ENCODE peak calls at places on chromosome 16, in nine cellular contexts. One of them, this sample, is unnamed.

GRCh38 chr16:70250748-70251650 is 741 bp downstream of the EXOSC6 start:
- DNase-seq in neural progenitor cell: peak; percentile 76
- DNase-seq in GM12878: no peak
- DNase-seq in fibroblast of lung: peak; percentile 43
- DNase-seq in CD8-positive, alpha-beta T cell: peak; percentile 24
- DNase-seq in uterus: no peak
- DNase-seq in CD4-positive, CD25-positive, alpha-beta regulatory T cell: no peak
- DNase-seq in PC-3: peak; percentile 23
- DNase-seq in CD8-positive, alpha-beta memory T cell: peak; percentile 31
- DNase-seq in this sample: peak; percentile 43

GRCh38 chr16:53945996-53946395 is 242.0 kb downstream of the FTO start:
- DNase-seq in neural progenitor cell: peak; percentile 65
- DNase-seq in GM12878: no peak
- DNase-seq in fibroblast of lung: peak; percentile 71
- DNase-seq in CD8-positive, alpha-beta T cell: no peak
- DNase-seq in uterus: no peak
- DNase-seq in CD4-positive, CD25-positive, alpha-beta regulatory T cell: no peak
- DNase-seq in PC-3: peak; percentile 55
- DNase-seq in CD8-positive, alpha-beta memory T cell: no peak
- DNase-seq in this sample: peak; percentile 36

GRCh38 chr16:785563-786535 is 2.3 kb downstream of the RPUSD1 start:
- DNase-seq in neural progenitor cell: peak; percentile 89
- DNase-seq in GM12878: no peak
- DNase-seq in fibroblast of lung: peak; percentile 41
- DNase-seq in CD8-positive, alpha-beta T cell: peak; percentile 84
- DNase-seq in uterus: peak; percentile 44
- DNase-seq in CD4-positive, CD25-positive, alpha-beta regulatory T cell: peak; percentile 69
- DNase-seq in PC-3: peak; percentile 48
- DNase-seq in CD8-positive, alpha-beta memory T cell: peak; percentile 67
- DNase-seq in this sample: peak; percentile 60

GRCh38 chr16:80323187-80323807 is 217.5 kb upstream of the DYNLRB2 start:
- DNase-seq in neural progenitor cell: peak; percentile 66
- DNase-seq in GM12878: no peak
- DNase-seq in fibroblast of lung: no peak
- DNase-seq in CD8-positive, alpha-beta T cell: no peak
- DNase-seq in uterus: no peak
- DNase-seq in CD4-positive, CD25-positive, alpha-beta regulatory T cell: no peak
- DNase-seq in PC-3: no peak
- DNase-seq in CD8-positive, alpha-beta memory T cell: no peak
- DNase-seq in this sample: no peak

GRCh38 chr16:11354733-11355574 is 9.7 kb downstream of the RMI2 start:
- DNase-seq in neural progenitor cell: no peak
- DNase-seq in GM12878: peak; percentile 79
- DNase-seq in fibroblast of lung: peak; percentile 94
- DNase-seq in CD8-positive, alpha-beta T cell: peak; percentile 79
- DNase-seq in uterus: no peak
- DNase-seq in CD4-positive, CD25-positive, alpha-beta regulatory T cell: peak; percentile 65
- DNase-seq in PC-3: no peak
- DNase-seq in CD8-positive, alpha-beta memory T cell: peak; percentile 55
- DNase-seq in this sample: peak; percentile 17

GRCh38 chr16:74868501-74868900 is 93.9 kb upstream of the FA2H start:
- DNase-seq in neural progenitor cell: peak; percentile 61
- DNase-seq in GM12878: no peak
- DNase-seq in fibroblast of lung: no peak
- DNase-seq in CD8-positive, alpha-beta T cell: no peak
- DNase-seq in uterus: no peak
- DNase-seq in CD4-positive, CD25-positive, alpha-beta regulatory T cell: peak; percentile 22
- DNase-seq in PC-3: peak; percentile 24
- DNase-seq in CD8-positive, alpha-beta memory T cell: no peak
- DNase-seq in this sample: peak; percentile 80

GRCh38 chr16:88428616-88429386 is 24.3 kb upstream of the ZFPM1 start:
- DNase-seq in neural progenitor cell: no peak
- DNase-seq in GM12878: no peak
- DNase-seq in fibroblast of lung: no peak
- DNase-seq in CD8-positive, alpha-beta T cell: no peak
- DNase-seq in uterus: no peak
- DNase-seq in CD4-positive, CD25-positive, alpha-beta regulatory T cell: no peak
- DNase-seq in PC-3: no peak
- DNase-seq in CD8-positive, alpha-beta memory T cell: no peak
- DNase-seq in this sample: no peak

GRCh38 chr16:87819282-87819681 is 50.0 kb downstream of the SLC7A5 start:
- DNase-seq in neural progenitor cell: no peak
- DNase-seq in GM12878: no peak
- DNase-seq in fibroblast of lung: no peak
- DNase-seq in CD8-positive, alpha-beta T cell: no peak
- DNase-seq in uterus: no peak
- DNase-seq in CD4-positive, CD25-positive, alpha-beta regulatory T cell: no peak
- DNase-seq in PC-3: no peak
- DNase-seq in CD8-positive, alpha-beta memory T cell: no peak
- DNase-seq in this sample: no peak

GRCh38 chr16:88784074-88784855 is 755 bp downstream of the PIEZO1 start:
- DNase-seq in neural progenitor cell: peak; percentile 86
- DNase-seq in GM12878: no peak
- DNase-seq in fibroblast of lung: peak; percentile 85
- DNase-seq in CD8-positive, alpha-beta T cell: peak; percentile 42
- DNase-seq in uterus: peak; percentile 85
- DNase-seq in CD4-positive, CD25-positive, alpha-beta regulatory T cell: peak; percentile 36
- DNase-seq in PC-3: peak; percentile 57
- DNase-seq in CD8-positive, alpha-beta memory T cell: peak; percentile 41
- DNase-seq in this sample: peak; percentile 55

GRCh38 chr16:65415460-65415859 is 293.6 kb upstream of the CDH11 start:
- DNase-seq in neural progenitor cell: no peak
- DNase-seq in GM12878: no peak
- DNase-seq in fibroblast of lung: no peak
- DNase-seq in CD8-positive, alpha-beta T cell: no peak
- DNase-seq in uterus: no peak
- DNase-seq in CD4-positive, CD25-positive, alpha-beta regulatory T cell: no peak
- DNase-seq in PC-3: peak; percentile 81
- DNase-seq in CD8-positive, alpha-beta memory T cell: no peak
- DNase-seq in this sample: no peak

GRCh38 chr16:10514369-10515055 is 65.9 kb downstream of the EMP2 start:
- DNase-seq in neural progenitor cell: peak; percentile 59
- DNase-seq in GM12878: no peak
- DNase-seq in fibroblast of lung: peak; percentile 85
- DNase-seq in CD8-positive, alpha-beta T cell: peak; percentile 46
- DNase-seq in uterus: peak; percentile 57
- DNase-seq in CD4-positive, CD25-positive, alpha-beta regulatory T cell: peak; percentile 55
- DNase-seq in PC-3: peak; percentile 69
- DNase-seq in CD8-positive, alpha-beta memory T cell: peak; percentile 35
- DNase-seq in this sample: peak; percentile 59

GRCh38 chr16:89506791-89507191 is 1.4 kb upstream of the SPG7 start:
- DNase-seq in neural progenitor cell: no peak
- DNase-seq in GM12878: no peak
- DNase-seq in fibroblast of lung: no peak
- DNase-seq in CD8-positive, alpha-beta T cell: peak; percentile 43
- DNase-seq in uterus: no peak
- DNase-seq in CD4-positive, CD25-positive, alpha-beta regulatory T cell: peak; percentile 22
- DNase-seq in PC-3: no peak
- DNase-seq in CD8-positive, alpha-beta memory T cell: peak; percentile 30
- DNase-seq in this sample: no peak

GRCh38 chr16:12796498-12796897 is 7.2 kb downstream of the CPPED1 start:
- DNase-seq in neural progenitor cell: no peak
- DNase-seq in GM12878: no peak
- DNase-seq in fibroblast of lung: no peak
- DNase-seq in CD8-positive, alpha-beta T cell: no peak
- DNase-seq in uterus: no peak
- DNase-seq in CD4-positive, CD25-positive, alpha-beta regulatory T cell: no peak
- DNase-seq in PC-3: no peak
- DNase-seq in CD8-positive, alpha-beta memory T cell: no peak
- DNase-seq in this sample: no peak

GRCh38 chr16:47358816-47359215 is 102.0 kb downstream of the ITFG1 start:
- DNase-seq in neural progenitor cell: no peak
- DNase-seq in GM12878: no peak
- DNase-seq in fibroblast of lung: peak; percentile 18
- DNase-seq in CD8-positive, alpha-beta T cell: no peak
- DNase-seq in uterus: no peak
- DNase-seq in CD4-positive, CD25-positive, alpha-beta regulatory T cell: no peak
- DNase-seq in PC-3: peak; percentile 59
- DNase-seq in CD8-positive, alpha-beta memory T cell: no peak
- DNase-seq in this sample: peak; percentile 3

GRCh38 chr16:54647216-54647615 is 283.4 kb upstream of the IRX5 start:
- DNase-seq in neural progenitor cell: no peak
- DNase-seq in GM12878: no peak
- DNase-seq in fibroblast of lung: no peak
- DNase-seq in CD8-positive, alpha-beta T cell: no peak
- DNase-seq in uterus: no peak
- DNase-seq in CD4-positive, CD25-positive, alpha-beta regulatory T cell: no peak
- DNase-seq in PC-3: no peak
- DNase-seq in CD8-positive, alpha-beta memory T cell: no peak
- DNase-seq in this sample: no peak

GRCh38 chr16:70737377-70738082 is 51.7 kb upstream of the MTSS2 start:
- DNase-seq in neural progenitor cell: no peak
- DNase-seq in GM12878: peak; percentile 81
- DNase-seq in fibroblast of lung: peak; percentile 100
- DNase-seq in CD8-positive, alpha-beta T cell: peak; percentile 78
- DNase-seq in uterus: peak; percentile 67
- DNase-seq in CD4-positive, CD25-positive, alpha-beta regulatory T cell: peak; percentile 79
- DNase-seq in PC-3: no peak
- DNase-seq in CD8-positive, alpha-beta memory T cell: peak; percentile 46
- DNase-seq in this sample: peak; percentile 14

GRCh38 chr16:23803591-23804123 is 32.1 kb upstream of the PRKCB start:
- DNase-seq in neural progenitor cell: peak; percentile 81
- DNase-seq in GM12878: no peak
- DNase-seq in fibroblast of lung: peak; percentile 16
- DNase-seq in CD8-positive, alpha-beta T cell: peak; percentile 72
- DNase-seq in uterus: peak; percentile 42
- DNase-seq in CD4-positive, CD25-positive, alpha-beta regulatory T cell: peak; percentile 68
- DNase-seq in PC-3: peak; percentile 44
- DNase-seq in CD8-positive, alpha-beta memory T cell: peak; percentile 51
- DNase-seq in this sample: peak; percentile 77

GRCh38 chr16:24677388-24677787 is 52.1 kb upstream of the TNRC6A start:
- DNase-seq in neural progenitor cell: no peak
- DNase-seq in GM12878: no peak
- DNase-seq in fibroblast of lung: no peak
- DNase-seq in CD8-positive, alpha-beta T cell: no peak
- DNase-seq in uterus: no peak
- DNase-seq in CD4-positive, CD25-positive, alpha-beta regulatory T cell: no peak
- DNase-seq in PC-3: no peak
- DNase-seq in CD8-positive, alpha-beta memory T cell: no peak
- DNase-seq in this sample: no peak

GRCh38 chr16:88705076-88705684 is 1.0 kb downstream of the RNF166 start:
- DNase-seq in neural progenitor cell: no peak
- DNase-seq in GM12878: no peak
- DNase-seq in fibroblast of lung: no peak
- DNase-seq in CD8-positive, alpha-beta T cell: peak; percentile 66
- DNase-seq in uterus: no peak
- DNase-seq in CD4-positive, CD25-positive, alpha-beta regulatory T cell: peak; percentile 45
- DNase-seq in PC-3: no peak
- DNase-seq in CD8-positive, alpha-beta memory T cell: no peak
- DNase-seq in this sample: no peak

GRCh38 chr16:82459580-82460256 is 167.1 kb upstream of the CDH13 start:
- DNase-seq in neural progenitor cell: no peak
- DNase-seq in GM12878: no peak
- DNase-seq in fibroblast of lung: no peak
- DNase-seq in CD8-positive, alpha-beta T cell: no peak
- DNase-seq in uterus: no peak
- DNase-seq in CD4-positive, CD25-positive, alpha-beta regulatory T cell: no peak
- DNase-seq in PC-3: no peak
- DNase-seq in CD8-positive, alpha-beta memory T cell: no peak
- DNase-seq in this sample: no peak
- H3K4me1 ChIP-seq in neural progenitor cell: no peaks in the 10 kb centered on the region
- H3K4me1 ChIP-seq in GM12878: no peaks in the 10 kb centered on the region
- H3K4me1 ChIP-seq in fibroblast of lung: no peaks in the 10 kb centered on the region
- H3K4me1 ChIP-seq in CD8-positive, alpha-beta T cell: no peaks in the 10 kb centered on the region
- H3K4me1 ChIP-seq in uterus: no peaks in the 10 kb centered on the region
- H3K4me1 ChIP-seq in CD4-positive, CD25-positive, alpha-beta regulatory T cell: no peaks in the 10 kb centered on the region
- H3K4me1 ChIP-seq in PC-3: no peaks in the 10 kb centered on the region
- H3K4me1 ChIP-seq in CD8-positive, alpha-beta memory T cell: no peaks in the 10 kb centered on the region
- H3K4me1 ChIP-seq in this sample: no peaks in the 10 kb centered on the region

DNA sequence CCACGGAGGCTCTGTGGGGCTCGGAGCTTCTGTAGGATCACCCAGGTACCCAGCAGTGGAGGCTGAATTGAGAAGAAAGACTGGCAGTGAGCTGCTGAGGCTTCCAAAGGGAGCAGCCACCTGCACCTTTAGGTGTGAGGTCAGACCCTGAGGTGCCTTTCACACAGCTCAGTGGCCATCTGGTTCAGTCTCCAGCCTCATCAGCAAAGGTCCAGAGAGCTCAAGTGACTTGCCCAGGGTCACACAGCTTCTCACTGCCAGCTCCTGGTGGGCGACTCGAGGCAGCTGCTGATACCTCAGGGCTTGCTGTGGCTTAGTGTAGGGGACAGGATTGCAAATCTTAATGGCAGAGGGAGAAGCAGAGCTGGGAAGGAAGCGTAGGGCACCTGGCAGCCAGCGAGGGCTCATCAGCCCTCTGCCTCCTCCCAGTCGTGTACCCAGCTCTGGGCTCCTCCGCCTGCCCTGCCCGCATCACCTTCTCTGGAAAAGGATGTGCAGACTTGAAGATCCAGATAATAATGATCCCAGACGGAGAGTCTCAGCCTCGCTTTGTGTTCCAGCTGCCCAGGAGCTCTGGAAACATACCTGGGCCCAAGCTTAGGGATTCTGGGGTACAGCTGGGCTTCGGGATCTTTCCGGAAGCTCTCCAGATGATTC is 165.3 kb upstream of the GSE1 start:
- DNase-seq in neural progenitor cell: no peak
- DNase-seq in GM12878: no peak
- DNase-seq in fibroblast of lung: no peak
- DNase-seq in CD8-positive, alpha-beta T cell: no peak
- DNase-seq in uterus: no peak
- DNase-seq in CD4-positive, CD25-positive, alpha-beta regulatory T cell: no peak
- DNase-seq in PC-3: no peak
- DNase-seq in CD8-positive, alpha-beta memory T cell: no peak
- DNase-seq in this sample: no peak
- H3K4me1 ChIP-seq in neural progenitor cell: peaks cover 19% of the 10 kb centered on the region
- H3K4me1 ChIP-seq in GM12878: peaks cover 26% of the 10 kb centered on the region
- H3K4me1 ChIP-seq in fibroblast of lung: peaks cover 1% of the 10 kb centered on the region
- H3K4me1 ChIP-seq in CD8-positive, alpha-beta T cell: peaks cover 67% of the 10 kb centered on the region
- H3K4me1 ChIP-seq in uterus: no peaks in the 10 kb centered on the region
- H3K4me1 ChIP-seq in CD4-positive, CD25-positive, alpha-beta regulatory T cell: peaks cover 20% of the 10 kb centered on the region
- H3K4me1 ChIP-seq in PC-3: no peaks in the 10 kb centered on the region
- H3K4me1 ChIP-seq in CD8-positive, alpha-beta memory T cell: peaks cover 42% of the 10 kb centered on the region
- H3K4me1 ChIP-seq in this sample: peaks cover 5% of the 10 kb centered on the region

DNA sequence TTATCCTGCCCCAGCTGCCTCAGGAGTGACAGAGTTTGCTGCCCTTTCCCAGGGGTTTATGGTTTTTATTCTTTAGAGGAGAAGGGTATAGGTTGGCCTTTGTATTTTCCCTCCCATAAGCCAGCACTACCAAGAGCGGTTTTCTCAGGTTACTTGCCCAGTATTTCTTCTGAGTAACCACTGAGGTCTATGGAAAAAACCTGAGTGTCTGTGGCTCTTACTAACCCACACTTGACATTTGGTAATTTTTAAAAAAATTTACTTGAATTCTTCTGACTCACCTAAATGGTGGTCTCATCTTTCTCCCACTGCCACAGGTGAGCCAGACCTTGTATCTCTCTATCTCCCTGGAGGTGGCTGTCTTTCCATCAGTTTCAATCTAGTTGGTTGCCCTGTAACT is 6.0 kb downstream of the SLC7A6 start:
- DNase-seq in neural progenitor cell: no peak
- DNase-seq in GM12878: no peak
- DNase-seq in fibroblast of lung: no peak
- DNase-seq in CD8-positive, alpha-beta T cell: no peak
- DNase-seq in uterus: no peak
- DNase-seq in CD4-positive, CD25-positive, alpha-beta regulatory T cell: no peak
- DNase-seq in PC-3: no peak
- DNase-seq in CD8-positive, alpha-beta memory T cell: no peak
- DNase-seq in this sample: no peak
- H3K4me1 ChIP-seq in neural progenitor cell: peaks cover 13% of the 10 kb centered on the region
- H3K4me1 ChIP-seq in GM12878: peaks cover 43% of the 10 kb centered on the region
- H3K4me1 ChIP-seq in fibroblast of lung: peaks cover 5% of the 10 kb centered on the region
- H3K4me1 ChIP-seq in CD8-positive, alpha-beta T cell: peaks cover 91% of the 10 kb centered on the region
- H3K4me1 ChIP-seq in uterus: no peaks in the 10 kb centered on the region
- H3K4me1 ChIP-seq in CD4-positive, CD25-positive, alpha-beta regulatory T cell: peaks cover 99% of the 10 kb centered on the region
- H3K4me1 ChIP-seq in PC-3: peaks cover 7% of the 10 kb centered on the region
- H3K4me1 ChIP-seq in CD8-positive, alpha-beta memory T cell: peaks cover 89% of the 10 kb centered on the region
- H3K4me1 ChIP-seq in this sample: peaks cover 2% of the 10 kb centered on the region

GRCh38 chr16:85090166-85090565 is 22.1 kb downstream of the CIBAR2 start:
- DNase-seq in neural progenitor cell: no peak
- DNase-seq in GM12878: no peak
- DNase-seq in fibroblast of lung: peak; percentile 36
- DNase-seq in CD8-positive, alpha-beta T cell: no peak
- DNase-seq in uterus: no peak
- DNase-seq in CD4-positive, CD25-positive, alpha-beta regulatory T cell: no peak
- DNase-seq in PC-3: no peak
- DNase-seq in CD8-positive, alpha-beta memory T cell: no peak
- DNase-seq in this sample: no peak
- H3K4me1 ChIP-seq in neural progenitor cell: peaks cover 3% of the 10 kb centered on the region
- H3K4me1 ChIP-seq in GM12878: peaks cover 7% of the 10 kb centered on the region
- H3K4me1 ChIP-seq in fibroblast of lung: no peaks in the 10 kb centered on the region
- H3K4me1 ChIP-seq in CD8-positive, alpha-beta T cell: peaks cover 7% of the 10 kb centered on the region
- H3K4me1 ChIP-seq in uterus: no peaks in the 10 kb centered on the region
- H3K4me1 ChIP-seq in CD4-positive, CD25-positive, alpha-beta regulatory T cell: peaks cover 5% of the 10 kb centered on the region
- H3K4me1 ChIP-seq in PC-3: no peaks in the 10 kb centered on the region
- H3K4me1 ChIP-seq in CD8-positive, alpha-beta memory T cell: peaks cover 11% of the 10 kb centered on the region
- H3K4me1 ChIP-seq in this sample: no peaks in the 10 kb centered on the region